ENCODE peak calls at places on chromosomes 5 and 9, in seven cellular contexts. A, U, Y, W, G, K and P are unnamed samples.

GRCh38 chr9:136061405-136061804 is 33.7 kb downstream of the NACC2 start:
- DNase-seq in A (no peak), U (no peak), Y (no peak), W (no peak), G (no peak), K (no peak), P (no peak)

GRCh38 chr5:115946655-115947054 is 15.6 kb upstream of the LVRN start:
- DNase-seq in A (no peak), U (no peak), Y (no peak), W (peak; percentile 24), G (no peak), K (no peak), P (no peak)

GRCh38 chr9:136245194-136246150 is at the start of gene QSOX2:
- DNase-seq in A (peak; percentile 68), U (peak; percentile 82), Y (peak; percentile 25), W (peak; percentile 72), G (peak; percentile 76), K (peak; percentile 89), P (peak; percentile 82)

GRCh38 chr5:98109561-98110006 is 663.9 kb upstream of the RGMB start:
- DNase-seq in A (no peak), U (no peak), Y (peak; percentile 82), W (peak; percentile 85), G (no peak), K (no peak), P (no peak)

GRCh38 chr5:92309336-92309991 is 926.3 kb upstream of the ARRDC3 start:
- DNase-seq in A (peak; percentile 2), U (no peak), Y (peak; percentile 2), W (peak; percentile 54), G (no peak), K (no peak), P (no peak)

GRCh38 chr9:18137815-18138214 is 336.1 kb upstream of the ADAMTSL1 start:
- DNase-seq in A (no peak), U (no peak), Y (no peak), W (no peak), G (no peak), K (no peak), P (no peak)

GRCh38 chr9:119412399-119412798 is 43.2 kb upstream of the BRINP1 start:
- DNase-seq in A (no peak), U (no peak), Y (no peak), W (no peak), G (no peak), K (no peak), P (no peak)

GRCh38 chr9:14993061-14993800 is 83.0 kb upstream of the FREM1 start:
- DNase-seq in A (peak; percentile 87), U (peak; percentile 84), Y (peak; percentile 74), W (peak; percentile 77), G (peak; percentile 85), K (peak; percentile 50), P (peak; percentile 86)

GRCh38 chr9:105307731-105308130 is 63.3 kb downstream of the SLC44A1 start:
- DNase-seq in A (no peak), U (no peak), Y (no peak), W (no peak), G (no peak), K (no peak), P (no peak)

GRCh38 chr5:53164478-53165165 is 55.1 kb upstream of the MOCS2 start:
- DNase-seq in A (no peak), U (no peak), Y (no peak), W (no peak), G (no peak), K (no peak), P (no peak)

GRCh38 chr5:141824717-141825116 is 53.5 kb downstream of the PCDH1 start:
- DNase-seq in A (no peak), U (no peak), Y (no peak), W (no peak), G (no peak), K (no peak), P (no peak)

GRCh38 chr9:109117856-109118801 is 1.6 kb downstream of the TMEM245 start:
- DNase-seq in A (peak; percentile 90), U (peak; percentile 32), Y (peak; percentile 15), W (peak; percentile 96), G (no peak), K (peak; percentile 31), P (peak; percentile 79)

GRCh38 chr9:107258919-107259318 is 24.2 kb upstream of the RAD23B start:
- DNase-seq in A (no peak), U (no peak), Y (no peak), W (no peak), G (no peak), K (no peak), P (no peak)

GRCh38 chr5:17441351-17441750 is 56.7 kb upstream of the TAF11L2 start:
- DNase-seq in A (no peak), U (no peak), Y (no peak), W (peak; percentile 31), G (no peak), K (no peak), P (no peak)

GRCh38 chr5:91151947-91152346 is 231.2 kb downstream of the ARRDC3 start:
- DNase-seq in A (no peak), U (no peak), Y (peak; percentile 43), W (peak; percentile 88), G (peak; percentile 91), K (no peak), P (no peak)

GRCh38 chr5:137205237-137205636 is 293.9 kb downstream of the SPOCK1 start:
- DNase-seq in A (no peak), U (no peak), Y (peak; percentile 75), W (no peak), G (no peak), K (no peak), P (no peak)

GRCh38 chr5:177372910-177373309 is 11.3 kb upstream of the SLC34A1 start:
- DNase-seq in A (no peak), U (no peak), Y (no peak), W (no peak), G (no peak), K (no peak), P (no peak)

GRCh38 chr5:75509956-75510355 is 1.5 kb downstream of the CERT1 start:
- DNase-seq in A (peak; percentile 9), U (peak; percentile 20), Y (peak; percentile 32), W (peak; percentile 82), G (peak; percentile 38), K (no peak), P (no peak)

GRCh38 chr5:73135429-73136276 is 15.3 kb downstream of the TMEM171 start:
- DNase-seq in A (no peak), U (no peak), Y (peak; percentile 53), W (peak; percentile 45), G (no peak), K (no peak), P (no peak)

GRCh38 chr5:75601567-75601966 is 9.7 kb upstream of the ANKDD1B start:
- DNase-seq in A (no peak), U (no peak), Y (no peak), W (peak; percentile 69), G (no peak), K (no peak), P (no peak)

GRCh38 chr9:77017505-77017894 is 2.0 kb upstream of the FOXB2 start:
- DNase-seq in A (no peak), U (no peak), Y (no peak), W (no peak), G (no peak), K (no peak), P (peak; percentile 18)

GRCh38 chr5:109170629-109171350 is 239.0 kb downstream of the PJA2 start:
- DNase-seq in A (no peak), U (no peak), Y (no peak), W (no peak), G (no peak), K (no peak), P (no peak)

GRCh38 chr9:122897969-122898368 is 7.2 kb downstream of the RC3H2 start:
- DNase-seq in A (no peak), U (no peak), Y (no peak), W (no peak), G (no peak), K (no peak), P (no peak)

GRCh38 chr5:43432486-43433365 is 20.5 kb upstream of the CCL28 start:
- DNase-seq in A (peak; percentile 68), U (peak; percentile 90), Y (peak; percentile 60), W (peak; percentile 61), G (peak; percentile 87), K (no peak), P (peak; percentile 66)

DNA sequence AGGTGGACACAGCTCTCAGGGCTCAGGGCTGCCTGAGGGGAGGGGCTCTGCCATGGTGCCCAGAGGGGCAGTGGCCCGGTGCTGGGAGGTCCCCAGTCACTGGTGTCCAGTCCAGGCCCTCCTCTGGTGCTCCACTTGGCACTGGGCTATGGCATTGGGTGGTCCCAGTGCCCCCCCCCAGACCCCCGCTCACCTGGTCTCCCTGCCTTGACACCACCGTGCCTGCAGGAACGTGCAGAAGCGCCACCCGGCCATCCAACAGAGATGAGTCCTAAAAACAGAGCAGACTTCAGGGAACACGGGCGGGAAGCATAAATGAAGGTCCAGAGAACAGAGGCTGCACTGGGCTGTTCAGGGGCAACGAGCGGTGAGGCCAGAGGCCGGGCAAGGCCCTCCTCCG is 42.3 kb upstream of the NSMF start:
- DNase-seq in A (no peak), U (no peak), Y (no peak), W (no peak), G (no peak), K (no peak), P (no peak)
- H3K27me3 ChIP-seq in A (no peaks in the 10 kb centered on the region), U (no peaks in the 10 kb centered on the region), Y (no peaks in the 10 kb centered on the region), W (no peaks in the 10 kb centered on the region), G (no peaks in the 10 kb centered on the region), K (no peaks in the 10 kb centered on the region), P (no peaks in the 10 kb centered on the region)

DNA sequence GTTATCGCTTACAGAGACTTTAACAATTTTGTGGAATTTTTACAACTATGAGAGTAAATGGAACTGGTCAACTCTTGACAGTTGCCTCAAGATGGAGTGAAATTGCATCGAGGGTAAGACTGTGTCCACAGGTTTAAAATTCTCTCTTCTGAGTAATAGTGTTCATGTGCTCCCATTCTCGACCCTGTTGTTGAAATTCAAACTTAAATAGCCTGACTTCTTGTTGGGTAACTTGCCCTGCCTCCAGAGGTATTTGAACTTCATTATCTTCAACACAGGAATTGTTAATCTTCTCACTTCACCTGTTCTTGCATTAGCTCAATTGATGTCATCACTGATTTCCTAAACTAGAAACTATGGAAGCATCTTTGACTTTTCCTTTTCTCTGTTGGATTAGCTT is 77.5 kb downstream of the PIP5K1B start:
- DNase-seq in A (no peak), U (no peak), Y (no peak), W (no peak), G (no peak), K (no peak), P (no peak)
- H3K4me3 ChIP-seq in A (no peak overlapping the region), U (no peak overlapping the region), Y (no peak overlapping the region), W (no peak overlapping the region), G (no peak overlapping the region), K (no peak overlapping the region), P (peak overlapping the region; percentile 3)

DNA sequence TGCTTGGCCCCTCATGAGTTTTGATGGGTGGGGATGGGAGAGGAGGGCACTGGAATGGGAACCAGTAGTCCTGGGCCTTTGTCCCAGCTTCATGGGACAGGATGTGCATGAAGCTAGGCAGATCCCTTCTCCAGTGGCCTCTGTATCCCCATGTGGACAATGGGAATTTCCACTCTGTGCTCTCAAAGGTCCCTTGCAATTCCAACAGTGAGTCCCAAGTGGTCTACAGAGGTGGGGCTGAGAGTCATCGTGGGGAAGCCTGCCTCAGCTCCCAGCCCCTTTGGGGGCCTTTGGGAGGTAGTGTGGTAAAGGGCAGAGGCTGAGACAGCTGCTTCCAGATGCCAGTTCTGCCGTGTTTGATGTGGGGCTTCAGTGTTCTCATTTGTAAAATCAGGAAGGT is 1.9 kb upstream of the PHYHD1 start:
- DNase-seq in A (no peak), U (no peak), Y (no peak), W (no peak), G (no peak), K (no peak), P (no peak)
- H3K4me1 ChIP-seq in A (no peaks in the 10 kb centered on the region), U (peaks cover 7% of the 10 kb centered on the region), Y (peaks cover 7% of the 10 kb centered on the region), W (peaks cover 26% of the 10 kb centered on the region), G (peaks cover 48% of the 10 kb centered on the region), K (peaks cover 15% of the 10 kb centered on the region), P (no peaks in the 10 kb centered on the region)

GRCh38 chr5:1441166-1441865 is 3.9 kb downstream of the SLC6A3 start:
- DNase-seq in A (no peak), U (no peak), Y (no peak), W (no peak), G (no peak), K (no peak), P (no peak)
- H3K27me3 ChIP-seq in A (peaks cover 31% of the 10 kb centered on the region), U (peaks cover 34% of the 10 kb centered on the region), Y (peaks cover 43% of the 10 kb centered on the region), W (peaks cover 77% of the 10 kb centered on the region), G (peaks cover 6% of the 10 kb centered on the region), K (no peaks in the 10 kb centered on the region), P (peaks cover 20% of the 10 kb centered on the region)